ENCODE peak calls at places on chromosomes 6 and 20, in seven cellular contexts. W is PC-3; H is psoas muscle; R is ovary; I is lower lobe of right lung; Y is effector memory CD4-positive, alpha-beta T cell; D is GM23248. V is an unnamed sample.

GRCh38 chr6:128569737-128570438 is 49.5 kb upstream of the PTPRK start:
- DNase-seq in D (peak), R (no peak), W (peak), Y (no peak), I (no peak), H (no peak), V (peak)

GRCh38 chr20:19828233-19828632 is 70.2 kb downstream of the RIN2 start:
- DNase-seq in Y (no peak), R (no peak), I (no peak), D (no peak), W (peak), H (no peak), V (no peak)

GRCh38 chr6:159533568-159533967 is 159.5 kb downstream of the SOD2 start:
- DNase-seq in Y (no peak), I (no peak), R (no peak), D (peak), H (no peak), W (no peak), V (no peak)

GRCh38 chr6:17536586-17536985 is 63.5 kb upstream of the FAM8A1 start:
- DNase-seq in H (no peak), W (no peak), Y (no peak), I (no peak), D (no peak), R (no peak), V (no peak)

GRCh38 chr20:31485450-31486339 is 10.6 kb downstream of the REM1 start:
- DNase-seq in D (peak), H (peak), R (peak), Y (no peak), I (peak), W (no peak), V (no peak)

GRCh38 chr20:17612287-17612974 is 42.6 kb downstream of the DSTN start:
- DNase-seq in H (peak), D (peak), Y (no peak), R (no peak), W (no peak), I (peak), V (no peak)

GRCh38 chr6:45949256-45949655 is 66.4 kb downstream of the CLIC5 start:
- DNase-seq in H (no peak), D (no peak), W (peak), R (no peak), Y (no peak), I (no peak), V (no peak)

GRCh38 chr6:134314236-134314821 is 3.6 kb downstream of the SGK1 start:
- DNase-seq in I (no peak), W (no peak), H (no peak), D (no peak), Y (no peak), R (no peak), V (no peak)

GRCh38 chr6:168031411-168032382 is 34.2 kb downstream of the KIF25 start:
- DNase-seq in I (no peak), R (peak), D (peak), Y (no peak), H (no peak), W (no peak), V (no peak)

GRCh38 chr6:154245542-154245941 is 111.1 kb downstream of the IPCEF1 start:
- DNase-seq in D (no peak), Y (no peak), W (no peak), R (no peak), H (no peak), I (no peak), V (no peak)

GRCh38 chr20:32508775-32509119 is 76.4 kb downstream of the NOL4L start:
- DNase-seq in H (no peak), W (no peak), R (no peak), D (no peak), Y (no peak), I (no peak), V (no peak)

GRCh38 chr6:64683682-64684081 is 1023.3 kb downstream of the EYS start:
- DNase-seq in R (no peak), Y (no peak), D (no peak), H (no peak), W (peak), I (no peak), V (no peak)

GRCh38 chr6:124334359-124334758 is 530.7 kb downstream of the NKAIN2 start:
- DNase-seq in D (no peak), W (no peak), Y (no peak), H (no peak), I (no peak), R (no peak), V (no peak)

GRCh38 chr20:13877789-13878188 is 93.0 kb downstream of the NDUFAF5 start:
- DNase-seq in D (no peak), H (no peak), W (no peak), Y (no peak), R (no peak), I (no peak), V (no peak)

GRCh38 chr6:84599991-84600390 is 164.4 kb downstream of the TBX18 start:
- DNase-seq in R (no peak), Y (no peak), D (no peak), H (no peak), W (no peak), I (no peak), V (no peak)

GRCh38 chr6:252775-253526 is 39.3 kb upstream of the DUSP22 start:
- DNase-seq in R (no peak), Y (no peak), D (peak), H (no peak), I (no peak), W (no peak), V (no peak)

GRCh38 chr20:54340667-54341081 is 132.8 kb downstream of the PFDN4 start:
- DNase-seq in D (peak), I (no peak), R (no peak), H (no peak), Y (no peak), W (peak), V (no peak)

GRCh38 chr6:155755452-155755851 is 299.8 kb upstream of the NOX3 start:
- DNase-seq in R (no peak), Y (no peak), H (no peak), I (no peak), D (no peak), W (no peak), V (no peak)

GRCh38 chr6:29806387-29806786 is 21.2 kb upstream of the HLA-G start:
- DNase-seq in R (no peak), I (no peak), Y (no peak), H (no peak), D (no peak), W (peak), V (no peak)

GRCh38 chr6:27772261-27773001 is 139.8 kb downstream of the OR2B2 start:
- DNase-seq in R (peak), W (peak), Y (peak), I (peak), D (peak), H (peak), V (peak)

GRCh38 chr6:84546427-84546914 is 217.9 kb downstream of the TBX18 start:
- DNase-seq in D (peak), H (no peak), I (no peak), R (no peak), W (no peak), Y (no peak), V (no peak)

GRCh38 chr20:20549267-20549612 is 163.2 kb downstream of the RALGAPA2 start:
- DNase-seq in I (no peak), D (no peak), W (peak), R (no peak), H (no peak), Y (no peak), V (peak)

GRCh38 chr20:41373384-41373783 is 6.8 kb upstream of the EMILIN3 start:
- DNase-seq in W (no peak), Y (no peak), H (no peak), I (no peak), D (no peak), R (no peak), V (no peak)

GRCh38 chr6:163383912-163384311 is 30.6 kb upstream of the QKI start:
- DNase-seq in W (peak), D (peak), H (no peak), R (no peak), Y (no peak), I (no peak), V (peak)

GRCh38 chr6:76876922-76877553 is 586.3 kb downstream of the HTR1B start:
- DNase-seq in D (peak), R (no peak), I (no peak), W (peak), Y (no peak), H (no peak), V (peak)

GRCh38 chr6:99613398-99613704 is 6.7 kb downstream of the PRDM13 start:
- DNase-seq in Y (no peak), D (peak), R (peak), W (no peak), H (peak), I (peak), V (no peak)

GRCh38 chr6:16676978-16677377 is 84.3 kb downstream of the ATXN1 start:
- DNase-seq in R (no peak), H (peak), W (peak), D (peak), I (no peak), Y (no peak), V (no peak)

GRCh38 chr6:109966299-109966698 is 11.8 kb upstream of the GPR6 start:
- DNase-seq in R (no peak), I (no peak), W (no peak), Y (no peak), D (no peak), H (no peak), V (no peak)

GRCh38 chr6:154980273-154981070 is 14.6 kb upstream of the TIAM2 start:
- DNase-seq in I (no peak), W (no peak), Y (no peak), D (no peak), H (no peak), R (no peak), V (no peak)

GRCh38 chr6:28856617-28857000 is 67.2 kb downstream of the TRIM27 start:
- DNase-seq in W (no peak), H (no peak), I (no peak), Y (no peak), D (no peak), R (no peak), V (no peak)

GRCh38 chr6:127762284-127762683 is 138.6 kb downstream of the THEMIS start:
- DNase-seq in D (no peak), Y (no peak), H (no peak), R (no peak), I (no peak), W (no peak), V (no peak)

GRCh38 chr6:14799928-14800327 is 445.9 kb upstream of the JARID2 start:
- DNase-seq in Y (peak), I (peak), W (peak), D (peak), H (peak), R (peak), V (peak)

GRCh38 chr6:53735896-53736295 is 58.9 kb upstream of the LRRC1 start:
- DNase-seq in Y (no peak), H (no peak), D (no peak), R (no peak), I (no peak), W (no peak), V (no peak)

GRCh38 chr6:93248591-93248990 is 170.8 kb downstream of the EPHA7 start:
- DNase-seq in I (no peak), H (no peak), Y (no peak), W (no peak), R (no peak), D (no peak), V (no peak)

GRCh38 chr20:39052676-39053075 is 90.5 kb downstream of the DHX35 start:
- DNase-seq in Y (no peak), R (no peak), D (no peak), I (no peak), W (no peak), H (no peak), V (no peak)

GRCh38 chr20:18688676-18689075 is 100.8 kb downstream of the DTD1 start:
- DNase-seq in R (no peak), H (no peak), I (peak), D (no peak), W (no peak), Y (no peak), V (no peak)

GRCh38 chr6:135815216-135815615 is 36.3 kb upstream of the PDE7B start:
- DNase-seq in D (no peak), R (no peak), I (no peak), H (no peak), W (no peak), Y (no peak), V (no peak)

GRCh38 chr6:105680131-105680530 is 277.2 kb upstream of the PREP start:
- DNase-seq in D (no peak), Y (no peak), H (no peak), R (no peak), W (peak), I (no peak), V (no peak)
- H3K27ac ChIP-seq in D (no peak), Y (no peak), H (no peak), R (no peak), W (no peak), I (no peak), V (peak)

GRCh38 chr6:75863001-75863400 is 114.0 kb downstream of the MYO6 start:
- DNase-seq in Y (no peak), I (no peak), H (no peak), W (no peak), R (no peak), D (no peak), V (no peak)
- H3K27ac ChIP-seq in Y (no peak), I (no peak), H (no peak), W (no peak), R (no peak), D (no peak), V (no peak)

DNA sequence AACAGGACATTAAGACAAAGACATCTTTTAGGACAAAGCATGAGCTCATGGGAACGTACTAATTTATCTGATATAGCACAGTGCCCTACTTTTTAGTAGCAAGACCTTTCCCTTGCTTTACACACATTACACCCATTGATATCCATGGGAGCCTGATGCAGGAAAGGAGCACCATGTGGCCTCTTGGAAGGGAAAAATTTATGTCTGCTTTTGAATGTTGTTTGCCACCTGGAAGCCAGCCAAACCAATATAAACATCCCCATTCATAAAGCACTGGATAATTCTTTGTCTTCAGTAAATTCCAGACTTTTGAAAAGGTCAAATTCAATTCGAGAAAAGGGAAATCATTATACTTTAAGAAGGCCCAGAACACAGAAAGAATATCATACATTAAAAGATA is 152.3 kb upstream of the BEND6 start:
- DNase-seq in R (no peak), W (peak), I (no peak), Y (no peak), H (no peak), D (peak), V (no peak)
- H3K27ac ChIP-seq in R (no peak), W (peak), I (no peak), Y (no peak), H (peak), D (peak), V (no peak)

GRCh38 chr6:72916906-72917305 is 295.0 kb downstream of the KCNQ5 start:
- DNase-seq in D (peak), I (no peak), Y (no peak), R (no peak), H (no peak), W (no peak), V (no peak)

DNA sequence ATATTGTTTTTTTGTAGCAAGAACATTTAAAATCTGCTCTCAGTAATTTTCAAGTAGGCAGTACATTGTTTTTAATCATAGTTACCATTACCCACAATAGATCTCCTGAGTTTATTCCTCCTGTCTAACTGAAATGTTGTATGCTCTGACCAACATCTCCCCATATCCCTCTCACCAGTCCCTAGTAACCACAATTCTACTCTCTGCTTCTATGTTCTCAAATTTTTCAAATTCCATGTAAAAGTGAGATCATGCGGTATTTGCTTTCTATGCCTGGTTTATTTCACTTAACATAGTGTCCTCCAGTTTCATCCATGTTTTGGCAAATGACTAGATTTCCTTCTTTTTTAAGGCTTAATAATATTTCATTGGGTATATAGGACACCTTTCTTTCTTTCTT is 300.5 kb downstream of the KCNQ5 start:
- DNase-seq in R (no peak), H (no peak), W (no peak), D (peak), I (no peak), Y (no peak), V (no peak)
- H3K27ac ChIP-seq in R (no peak), H (no peak), W (no peak), D (no peak), I (no peak), Y (no peak), V (no peak)